ENCODE peak calls at places on chromosomes 4 and X, in eight cellular contexts. L, H, E, K, P, O, S and V are unnamed samples.

GRCh38 chrX:72131317-72132294 is at the start of gene RTL5:
- DNase-seq in K (peak; percentile 75), P (peak; percentile 69), O (peak; percentile 91), L (peak; percentile 44), S (peak; percentile 63), E (peak; percentile 83), H (peak; percentile 85), V (no peak)

GRCh38 chr4:145880355-145880960 is 58.2 kb downstream of the ZNF827 start:
- DNase-seq in E (no peak), S (no peak), P (no peak), H (no peak), O (no peak), L (no peak), K (no peak), V (no peak)

GRCh38 chrX:96791559-96791958 is 92.1 kb upstream of the RPA4 start:
- DNase-seq in S (no peak), O (no peak), H (no peak), P (no peak), L (no peak), K (peak; percentile 83), E (no peak), V (peak; percentile 17)

GRCh38 chr4:22315643-22316042 is 200.2 kb downstream of the ADGRA3 start:
- DNase-seq in P (no peak), E (no peak), S (no peak), K (peak; percentile 24), O (no peak), H (no peak), L (no peak), V (no peak)

GRCh38 chrX:133792198-133792953 is 193.0 kb downstream of the GPC3 start:
- DNase-seq in S (peak; percentile 59), O (peak; percentile 65), K (peak; percentile 75), H (peak; percentile 49), P (no peak), L (peak; percentile 38), E (peak; percentile 83), V (peak; percentile 83)

GRCh38 chr4:169485084-169485483 is 127.3 kb downstream of the NEK1 start:
- DNase-seq in L (no peak), O (no peak), S (no peak), E (no peak), H (peak; percentile 7), K (peak; percentile 53), P (no peak), V (no peak)

GRCh38 chr4:2253160-2254084 is 8.5 kb downstream of the MXD4 start:
- DNase-seq in S (no peak), L (no peak), E (peak; percentile 24), K (no peak), P (peak; percentile 5), O (peak; percentile 49), H (no peak), V (no peak)

GRCh38 chr4:165198329-165198728 is 9.0 kb upstream of the KLHL2 start:
- DNase-seq in O (no peak), L (no peak), S (no peak), P (no peak), E (no peak), K (no peak), H (no peak), V (no peak)

GRCh38 chr4:75251547-75251946 is 262.7 kb downstream of the RCHY1 start:
- DNase-seq in L (no peak), P (no peak), E (no peak), S (no peak), H (no peak), K (no peak), O (no peak), V (no peak)

GRCh38 chr4:185535818-185536729 is 767 bp upstream of the PDLIM3 start:
- DNase-seq in O (peak; percentile 62), E (peak; percentile 40), H (no peak), L (no peak), K (peak; percentile 18), S (no peak), P (no peak), V (peak; percentile 25)

GRCh38 chrX:53682885-53683555 is 3.5 kb downstream of the HUWE1 start:
- DNase-seq in E (no peak), S (no peak), L (peak; percentile 17), P (no peak), O (no peak), K (peak; percentile 56), H (peak; percentile 50), V (peak; percentile 50)

GRCh38 chr4:24799544-24800272 is 4.3 kb downstream of the SOD3 start:
- DNase-seq in K (no peak), S (no peak), E (no peak), H (no peak), L (no peak), O (peak; percentile 52), P (no peak), V (no peak)

GRCh38 chr4:107247738-107248137 is 211.6 kb upstream of the DKK2 start:
- DNase-seq in H (no peak), O (no peak), E (no peak), L (no peak), S (no peak), P (no peak), K (no peak), V (no peak)

GRCh38 chrX:19193584-19193983 is 71.3 kb upstream of the ADGRG2 start:
- DNase-seq in S (no peak), P (no peak), L (no peak), H (no peak), K (no peak), E (no peak), O (no peak), V (no peak)
- TF ChIP-seq CTCF in S (no peak), P (no peak), L (no peak), H (no peak), K (no peak), E (no peak), O (no peak), V (no peak)

GRCh38 chrX:123454712-123455431 is 270.8 kb downstream of the GRIA3 start:
- DNase-seq in S (no peak), O (no peak), L (no peak), E (no peak), P (no peak), K (no peak), H (no peak), V (no peak)

GRCh38 chrX:123455693-123456092 is 271.6 kb downstream of the GRIA3 start:
- DNase-seq in O (no peak), K (no peak), S (no peak), L (no peak), P (no peak), E (no peak), H (no peak), V (no peak)

GRCh38 chrX:123450217-123450616 is 266.1 kb downstream of the GRIA3 start:
- DNase-seq in H (no peak), P (no peak), K (peak; percentile 17), E (no peak), L (no peak), S (no peak), O (no peak), V (peak; percentile 30)
- TF ChIP-seq CTCF in H (peak; percentile 71), P (no peak), K (peak; percentile 48), E (peak; percentile 27), L (no peak), S (peak; percentile 12), O (no peak), V (peak; percentile 33)

DNA sequence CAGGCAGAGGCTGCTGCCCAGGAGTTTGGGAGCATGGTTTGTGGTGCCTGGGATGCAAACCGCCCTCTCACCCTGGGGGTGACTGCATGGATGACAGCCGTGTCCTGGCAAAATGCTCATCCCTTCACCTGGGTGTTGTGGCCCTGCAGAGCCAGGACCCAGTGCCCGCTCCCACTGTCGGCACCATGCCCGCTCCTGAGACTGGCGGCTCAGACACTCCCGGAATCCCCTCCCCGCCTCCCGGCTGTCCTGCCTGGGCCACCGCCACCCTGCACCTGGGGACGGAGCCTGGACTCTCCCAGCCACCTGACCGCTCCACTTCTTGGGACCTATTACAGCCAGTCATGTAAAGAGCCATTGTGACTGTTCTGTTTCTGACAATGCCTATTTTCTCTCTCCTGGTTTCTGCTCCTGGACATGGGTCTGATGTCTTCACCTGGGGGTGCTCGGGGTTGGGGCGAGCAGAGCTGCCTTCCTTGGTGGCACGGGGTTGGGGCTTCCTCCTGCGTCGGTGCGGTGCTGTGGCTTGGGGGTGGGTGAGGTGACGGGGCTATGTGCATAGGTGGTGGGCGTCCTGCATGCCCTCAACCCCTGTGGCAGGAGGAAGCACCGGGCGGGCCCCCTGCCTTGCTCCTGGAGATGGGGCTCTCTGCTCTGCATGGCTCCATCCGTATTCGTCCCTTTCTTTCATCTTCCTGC is 30.9 kb downstream of the LRPAP1 start:
- DNase-seq in O (no peak), H (no peak), L (no peak), K (no peak), E (no peak), S (no peak), P (no peak), V (no peak)
- TF ChIP-seq CTCF in O (no peak), H (no peak), L (no peak), K (no peak), E (no peak), S (no peak), P (no peak), V (no peak)

GRCh38 chr4:134906404-134907023 is 704.9 kb upstream of the PABPC4L start:
- DNase-seq in S (no peak), L (no peak), H (peak; percentile 30), K (no peak), P (no peak), O (no peak), E (no peak), V (peak; percentile 43)

DNA sequence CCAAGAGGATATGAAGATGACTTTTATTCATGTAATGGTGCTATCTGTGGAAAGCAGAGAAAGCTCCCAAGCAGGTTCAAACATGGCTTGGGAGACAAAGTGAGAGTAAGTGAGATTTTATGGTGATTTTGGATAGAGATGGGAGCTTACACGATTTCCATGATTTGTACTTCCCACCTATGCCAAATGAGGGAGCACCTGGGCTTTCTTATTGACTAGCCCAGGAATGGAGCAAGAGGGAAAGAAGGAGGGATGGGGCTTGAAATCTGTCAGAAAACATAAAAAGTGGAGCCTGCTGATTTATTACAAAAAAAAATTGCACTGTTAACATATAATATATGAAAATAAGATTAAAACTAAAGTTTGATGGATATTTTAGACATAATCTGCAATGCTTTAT is 703.5 kb upstream of the PABPC4L start:
- DNase-seq in H (no peak), P (no peak), K (no peak), S (no peak), L (no peak), E (no peak), O (no peak), V (no peak)
- TF ChIP-seq CTCF in H (no peak), P (no peak), K (no peak), S (no peak), L (no peak), E (no peak), O (no peak), V (no peak)